ENCODE peak calls at places on chromosomes 13 and 19, in seven cellular contexts. J is nephron progenitor cell, H is hypothalamus, U is A673, A is amygdala, T is cardiac muscle cell, B is substantia nigra. G is an unnamed sample.

GRCh38 chr19:10421981-10422461 is 1.7 kb downstream of the PDE4A start:
- DNase-seq in T (no peak), B (no peak), A (no peak), J (no peak), H (no peak), U (peak; percentile 53), G (no peak)

GRCh38 chr19:9323557-9323918 is 441 bp upstream of the ZNF559 start:
- DNase-seq in B (peak; percentile 70), A (peak; percentile 74), T (peak; percentile 48), H (peak; percentile 68), U (peak; percentile 81), J (no peak), G (peak; percentile 75)

GRCh38 chr13:30148171-30148754 is 159.1 kb downstream of the KATNAL1 start:
- DNase-seq in J (no peak), B (no peak), U (no peak), A (no peak), H (no peak), T (no peak), G (no peak)

GRCh38 chr19:1616396-1616795 is 11.1 kb upstream of the UQCR11 start:
- DNase-seq in J (no peak), A (no peak), H (no peak), B (no peak), T (no peak), U (no peak), G (no peak)

GRCh38 chr19:4181053-4181508 is 1.3 kb downstream of the SIRT6 start:
- DNase-seq in T (no peak), B (no peak), U (no peak), H (no peak), J (no peak), A (no peak), G (no peak)

GRCh38 chr13:102401305-102401704 is 543 bp downstream of the FGF14 start:
- DNase-seq in T (no peak), H (no peak), A (no peak), B (no peak), J (no peak), U (no peak), G (no peak)

GRCh38 chr13:87671824-87672603 is 843 bp downstream of the SLITRK5 start:
- DNase-seq in U (peak; percentile 13), A (no peak), H (no peak), B (peak; percentile 37), T (no peak), J (peak; percentile 65), G (no peak)

GRCh38 chr13:33245505-33245904 is 40.0 kb downstream of the STARD13 start:
- DNase-seq in B (no peak), J (no peak), T (no peak), A (no peak), H (no peak), U (no peak), G (no peak)